ENCODE peak calls at places on chromosomes 16 and 17, in five cellular contexts. O is AG04450; S is HFFc6; Y is activated CD4-positive, alpha-beta T cell treated with anti-CD3 and anti-CD28 coated beads, Interleukin-2, amount 10 ng/mL, durations not matched to agents 7 days and 5 days; W is AG09319. N is an unnamed sample.

GRCh38 chr17:40530531-40530987 is 29.1 kb upstream of the TNS4 start:
- DNase-seq in S (no peak), O (no peak), Y (no peak), W (no peak), N (no peak)

GRCh38 chr17:70795620-70796019 is 626.3 kb downstream of the KCNJ2 start:
- DNase-seq in O (no peak), S (no peak), Y (no peak), W (no peak), N (no peak)

GRCh38 chr17:78356163-78356713 is 3.6 kb downstream of the SOCS3 start:
- DNase-seq in W (peak; percentile 65), S (peak; percentile 99), O (peak; percentile 78), Y (peak; percentile 95), N (peak; percentile 96)

GRCh38 chr17:8019665-8020064 is 17.2 kb downstream of the GUCY2D start:
- DNase-seq in Y (no peak), S (no peak), W (no peak), O (no peak), N (no peak)

GRCh38 chr17:29124135-29124930 is 55.9 kb downstream of the MYO18A start:
- DNase-seq in S (peak; percentile 73), Y (peak; percentile 66), O (no peak), W (no peak), N (peak; percentile 35)

GRCh38 chr16:77399066-77399465 is 35.8 kb downstream of the ADAMTS18 start:
- DNase-seq in W (no peak), S (no peak), O (no peak), Y (no peak), N (no peak)

GRCh38 chr16:17564856-17565255 is 94.1 kb upstream of the XYLT1 start:
- DNase-seq in W (no peak), S (no peak), Y (no peak), O (no peak), N (no peak)

GRCh38 chr17:76997981-76998531 is 129.9 kb downstream of the MGAT5B start:
- DNase-seq in O (no peak), W (no peak), S (no peak), Y (peak; percentile 78), N (peak; percentile 80)

GRCh38 chr16:82544378-82544777 is 82.4 kb upstream of the CDH13 start:
- DNase-seq in S (no peak), Y (no peak), O (no peak), W (no peak), N (no peak)

GRCh38 chr17:53353919-53354351 is 468.8 kb upstream of the KIF2B start:
- DNase-seq in Y (no peak), S (no peak), O (no peak), W (no peak), N (no peak)

GRCh38 chr16:85416267-85417109 is 196.6 kb upstream of the GSE1 start:
- DNase-seq in Y (peak; percentile 76), O (no peak), S (peak; percentile 13), W (no peak), N (peak; percentile 57)

GRCh38 chr17:3260600-3260999 is 37.6 kb downstream of the OR3A1 start:
- DNase-seq in W (no peak), O (no peak), Y (no peak), S (no peak), N (no peak)

GRCh38 chr16:85029413-85029794 is 1.8 kb downstream of the KIAA0513 start:
- DNase-seq in S (peak; percentile 78), Y (peak; percentile 64), W (no peak), O (no peak), N (peak; percentile 55)

GRCh38 chr16:75042423-75043174 is 43.8 kb downstream of the ZNRF1 start:
- DNase-seq in W (no peak), S (no peak), Y (no peak), O (no peak), N (no peak)

GRCh38 chr17:8598913-8599312 is 31.6 kb downstream of the MYH10 start:
- DNase-seq in W (no peak), S (no peak), Y (no peak), O (no peak), N (no peak)

GRCh38 chr17:37179893-37180292 is 195.9 kb upstream of the C17orf78 start:
- DNase-seq in S (peak; percentile 63), Y (no peak), W (no peak), O (peak; percentile 32), N (no peak)

GRCh38 chr17:17835415-17836249 is 1.2 kb downstream of the SREBF1 start:
- DNase-seq in Y (no peak), O (no peak), S (no peak), W (no peak), N (no peak)

GRCh38 chr17:19249681-19250080 is 12.5 kb downstream of the EPN2 start:
- DNase-seq in S (no peak), Y (no peak), W (no peak), O (no peak), N (no peak)

GRCh38 chr16:35749253-35750141 is 2290.1 kb downstream of the TP53TG3F start:
- DNase-seq in Y (no peak), W (no peak), S (no peak), O (no peak), N (no peak)

GRCh38 chr16:65319621-65320231 is 197.9 kb upstream of the CDH11 start:
- DNase-seq in W (no peak), O (no peak), Y (no peak), S (no peak), N (no peak)

N was measured in CD8-positive, alpha-beta memory T cell.